ENCODE peak calls at places on chromosome 7, in six cellular contexts. One of them, this sample, is unnamed.

GRCh38 chr7:158834799-158835784 is 5.8 kb upstream of the ESYT2 start:
- DNase-seq in COLO829: no peak
- DNase-seq in GM03348: no peak
- DNase-seq in putamen: no peak
- DNase-seq in stomach: no peak
- DNase-seq in GM23248: no peak
- DNase-seq in this sample: no peak

GRCh38 chr7:134766779-134767566 is 12.5 kb upstream of the CALD1 start:
- DNase-seq in COLO829: no peak
- DNase-seq in GM03348: peak
- DNase-seq in putamen: no peak
- DNase-seq in stomach: no peak
- DNase-seq in GM23248: peak
- DNase-seq in this sample: no peak

GRCh38 chr7:91280180-91280579 is 15.9 kb downstream of the FZD1 start:
- DNase-seq in COLO829: no peak
- DNase-seq in GM03348: no peak
- DNase-seq in putamen: no peak
- DNase-seq in stomach: no peak
- DNase-seq in GM23248: no peak
- DNase-seq in this sample: no peak

GRCh38 chr7:64947252-64948000 is 43.4 kb downstream of the ZNF117 start:
- DNase-seq in COLO829: no peak
- DNase-seq in GM03348: peak
- DNase-seq in putamen: no peak
- DNase-seq in stomach: no peak
- DNase-seq in GM23248: peak
- DNase-seq in this sample: no peak

GRCh38 chr7:129095258-129095657 is 40.3 kb upstream of the TNPO3 start:
- DNase-seq in COLO829: no peak
- DNase-seq in GM03348: no peak
- DNase-seq in putamen: no peak
- DNase-seq in stomach: no peak
- DNase-seq in GM23248: no peak
- DNase-seq in this sample: no peak

GRCh38 chr7:95501261-95501816 is 15.6 kb downstream of the ASB4 start:
- DNase-seq in COLO829: no peak
- DNase-seq in GM03348: no peak
- DNase-seq in putamen: no peak
- DNase-seq in stomach: no peak
- DNase-seq in GM23248: no peak
- DNase-seq in this sample: no peak

GRCh38 chr7:106812027-106812643 is 52.9 kb upstream of the PIK3CG start:
- DNase-seq in COLO829: no peak
- DNase-seq in GM03348: peak
- DNase-seq in putamen: peak
- DNase-seq in stomach: no peak
- DNase-seq in GM23248: peak
- DNase-seq in this sample: peak

GRCh38 chr7:75888464-75889222 is 9.8 kb downstream of the RHBDD2 start:
- DNase-seq in COLO829: no peak
- DNase-seq in GM03348: no peak
- DNase-seq in putamen: peak
- DNase-seq in stomach: peak
- DNase-seq in GM23248: no peak
- DNase-seq in this sample: no peak

GRCh38 chr7:112880786-112881418 is 90.7 kb upstream of the TMEM168 start:
- DNase-seq in COLO829: no peak
- DNase-seq in GM03348: no peak
- DNase-seq in putamen: no peak
- DNase-seq in stomach: no peak
- DNase-seq in GM23248: no peak
- DNase-seq in this sample: no peak

GRCh38 chr7:925601-926000 is 28.9 kb downstream of the ADAP1 start:
- DNase-seq in COLO829: peak
- DNase-seq in GM03348: no peak
- DNase-seq in putamen: no peak
- DNase-seq in stomach: peak
- DNase-seq in GM23248: no peak
- DNase-seq in this sample: no peak

GRCh38 chr7:113113912-113114311 is 4.4 kb downstream of the SMIM30 start:
- DNase-seq in COLO829: no peak
- DNase-seq in GM03348: no peak
- DNase-seq in putamen: no peak
- DNase-seq in stomach: no peak
- DNase-seq in GM23248: peak
- DNase-seq in this sample: no peak

GRCh38 chr7:128923411-128923800 is 12.9 kb upstream of the KCP start:
- DNase-seq in COLO829: no peak
- DNase-seq in GM03348: no peak
- DNase-seq in putamen: no peak
- DNase-seq in stomach: no peak
- DNase-seq in GM23248: no peak
- DNase-seq in this sample: no peak

GRCh38 chr7:67401492-67401891 is 404.9 kb downstream of the TYW1 start:
- DNase-seq in COLO829: no peak
- DNase-seq in GM03348: no peak
- DNase-seq in putamen: no peak
- DNase-seq in stomach: no peak
- DNase-seq in GM23248: no peak
- DNase-seq in this sample: no peak

GRCh38 chr7:82605247-82605864 is 161.8 kb upstream of the CACNA2D1 start:
- DNase-seq in COLO829: peak
- DNase-seq in GM03348: peak
- DNase-seq in putamen: peak
- DNase-seq in stomach: no peak
- DNase-seq in GM23248: peak
- DNase-seq in this sample: peak

GRCh38 chr7:122556873-122557542 is 141.9 kb downstream of the RNF133 start:
- DNase-seq in COLO829: no peak
- DNase-seq in GM03348: no peak
- DNase-seq in putamen: no peak
- DNase-seq in stomach: no peak
- DNase-seq in GM23248: no peak
- DNase-seq in this sample: no peak

GRCh38 chr7:44764081-44764480 is 15.4 kb downstream of the ZMIZ2 start:
- DNase-seq in COLO829: no peak
- DNase-seq in GM03348: no peak
- DNase-seq in putamen: no peak
- DNase-seq in stomach: no peak
- DNase-seq in GM23248: no peak
- DNase-seq in this sample: no peak

GRCh38 chr7:80934286-80934685 is 15.4 kb upstream of the SEMA3C start:
- DNase-seq in COLO829: no peak
- DNase-seq in GM03348: peak
- DNase-seq in putamen: no peak
- DNase-seq in stomach: no peak
- DNase-seq in GM23248: peak
- DNase-seq in this sample: no peak

GRCh38 chr7:43878867-43879266 is 9.6 kb upstream of the MRPS24 start:
- DNase-seq in COLO829: no peak
- DNase-seq in GM03348: peak
- DNase-seq in putamen: no peak
- DNase-seq in stomach: no peak
- DNase-seq in GM23248: peak
- DNase-seq in this sample: no peak